ENCODE peak calls at places on chromosomes 12 and 14, in four cellular contexts. J is left lung, D is neural progenitor cell, S is upper lobe of right lung. W is an unnamed sample.

GRCh38 chr12:27015730-27016076 is 1.5 kb upstream of the TM7SF3 start:
- DNase-seq in D (no peak), S (no peak), J (no peak), W (no peak)

GRCh38 chr12:46219892-46220655 is 48.8 kb downstream of the SLC38A1 start:
- DNase-seq in D (no peak), S (no peak), J (no peak), W (no peak)

GRCh38 chr12:108833355-108833733 is 24.0 kb downstream of the SSH1 start:
- DNase-seq in S (no peak), J (no peak), D (no peak), W (no peak)

GRCh38 chr14:20035449-20035848 is 389 bp downstream of the OR4K13 start:
- DNase-seq in J (no peak), D (no peak), S (no peak), W (no peak)

GRCh38 chr12:25301798-25302197 is 51.1 kb upstream of the KRAS start:
- DNase-seq in S (no peak), D (no peak), J (no peak), W (no peak)

GRCh38 chr12:14454098-14454907 is 88.8 kb downstream of the ATF7IP start:
- DNase-seq in S (no peak), J (no peak), D (peak; percentile 76), W (peak; percentile 52)

GRCh38 chr12:4934651-4935050 is 24.9 kb downstream of the KCNA1 start:
- DNase-seq in D (no peak), J (no peak), S (no peak), W (no peak)

GRCh38 chr12:111362687-111363475 is 6.0 kb downstream of the PHETA1 start:
- DNase-seq in D (no peak), S (no peak), J (peak; percentile 80), W (no peak)

GRCh38 chr12:20757-21156 is 45.8 kb upstream of the IQSEC3 start:
- DNase-seq in S (no peak), J (peak; percentile 14), D (no peak), W (no peak)

GRCh38 chr14:78959674-78960264 is 789.6 kb downstream of the NRXN3 start:
- DNase-seq in J (no peak), D (peak; percentile 79), S (peak; percentile 65), W (peak; percentile 73)

GRCh38 chr12:80494836-80495235 is 50.8 kb downstream of the PTPRQ start:
- DNase-seq in D (no peak), S (no peak), J (no peak), W (no peak)

GRCh38 chr12:54352022-54352531 is 12.2 kb downstream of the GPR84 start:
- DNase-seq in S (peak; percentile 84), J (no peak), D (peak; percentile 91), W (peak; percentile 78)

GRCh38 chr12:104671407-104672095 is 214.8 kb downstream of the CHST11 start:
- DNase-seq in J (peak; percentile 89), D (no peak), S (peak; percentile 93), W (no peak)

GRCh38 chr14:53437858-53438257 is 284.7 kb upstream of the DDHD1 start:
- DNase-seq in D (no peak), J (no peak), S (no peak), W (no peak)

GRCh38 chr14:46717211-46717610 is 65.6 kb upstream of the RPL10L start:
- DNase-seq in S (no peak), J (no peak), D (no peak), W (no peak)

DNA sequence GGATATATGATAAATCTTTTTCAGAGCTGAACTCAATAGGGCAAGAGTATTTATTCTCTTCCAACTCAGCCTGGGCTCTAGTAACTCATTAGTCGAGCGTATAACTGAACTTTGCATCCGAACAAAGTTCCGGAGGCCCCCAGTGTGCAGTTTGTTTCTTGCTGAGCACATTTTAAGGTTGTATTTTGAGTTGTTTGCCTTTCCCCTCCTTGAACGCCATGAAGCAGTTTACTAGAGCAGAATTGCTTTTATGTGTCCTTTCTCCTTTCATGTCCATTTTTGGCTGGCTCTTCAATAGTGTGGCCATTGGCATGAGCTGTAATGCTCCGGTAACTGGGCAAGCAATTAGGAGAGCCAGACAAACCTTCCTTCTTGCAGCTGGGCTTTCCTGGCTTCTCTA is 105.3 kb downstream of the WIF1 start:
- DNase-seq in S (no peak), D (no peak), J (no peak), W (no peak)
- H3K27me3 ChIP-seq in S (no peaks in the 10 kb centered on the region), D (no peaks in the 10 kb centered on the region), J (no peaks in the 10 kb centered on the region), W (no peaks in the 10 kb centered on the region)

GRCh38 chr14:85535316-85535715 is 5.4 kb downstream of the FLRT2 start:
- DNase-seq in D (no peak), J (no peak), S (no peak), W (no peak)

GRCh38 chr14:85537526-85537925 is 7.6 kb downstream of the FLRT2 start:
- DNase-seq in J (no peak), S (no peak), D (no peak), W (no peak)

GRCh38 chr14:85536835-85537195 is 6.9 kb downstream of the FLRT2 start:
- DNase-seq in J (no peak), D (no peak), S (no peak), W (no peak)

GRCh38 chr14:85534914-85535313 is 5.0 kb downstream of the FLRT2 start:
- DNase-seq in S (no peak), D (peak; percentile 39), J (no peak), W (peak; percentile 18)

DNA sequence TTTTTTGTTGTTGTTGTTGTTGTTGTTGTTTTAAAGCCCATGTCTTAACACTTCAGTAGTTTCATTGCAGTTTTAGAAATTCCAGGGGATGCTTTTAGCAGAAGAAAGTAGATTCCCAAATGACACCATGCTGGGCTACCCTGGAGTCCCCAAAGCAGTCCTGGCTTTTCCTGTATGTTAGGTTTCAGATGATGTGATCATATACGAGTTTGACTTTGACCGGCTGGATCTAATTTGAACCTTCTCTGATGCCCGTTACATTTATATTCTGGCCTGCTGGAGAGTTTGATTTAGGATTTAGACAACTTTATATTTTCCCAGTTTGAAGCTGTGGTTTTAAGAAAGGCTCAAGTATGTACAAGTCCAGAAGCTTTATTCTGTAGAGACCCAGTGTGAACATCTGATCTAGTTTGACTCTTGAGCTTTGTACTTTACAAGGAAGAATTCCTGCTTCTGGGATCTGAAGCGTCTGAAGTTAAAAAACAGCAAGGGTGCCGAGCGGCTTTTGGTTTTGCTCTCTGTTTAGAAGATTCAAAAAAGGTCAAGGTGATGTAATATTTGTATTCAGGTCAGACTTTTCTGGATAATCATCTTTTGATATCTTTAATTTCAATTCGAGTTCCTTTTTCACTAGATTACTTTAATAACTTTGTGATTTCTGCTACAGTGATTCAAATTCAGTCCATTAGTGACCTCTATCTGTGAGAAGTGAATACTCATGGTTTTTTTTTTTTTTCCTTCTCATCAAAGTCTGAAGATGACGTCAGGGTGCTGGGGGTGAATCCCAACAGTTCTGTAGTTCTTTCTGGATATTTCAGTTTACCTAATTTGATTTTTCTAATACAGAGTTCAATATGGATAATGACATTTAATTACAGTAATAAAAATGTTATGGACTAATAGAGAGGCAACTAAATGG is 6.2 kb downstream of the FLRT2 start:
- DNase-seq in S (no peak), J (no peak), D (peak; percentile 28), W (peak; percentile 25)
- H3K4me3 ChIP-seq in S (peak overlapping the region; percentile 7), J (no peak overlapping the region), D (peak overlapping the region; percentile 74), W (no peak overlapping the region)

DNA sequence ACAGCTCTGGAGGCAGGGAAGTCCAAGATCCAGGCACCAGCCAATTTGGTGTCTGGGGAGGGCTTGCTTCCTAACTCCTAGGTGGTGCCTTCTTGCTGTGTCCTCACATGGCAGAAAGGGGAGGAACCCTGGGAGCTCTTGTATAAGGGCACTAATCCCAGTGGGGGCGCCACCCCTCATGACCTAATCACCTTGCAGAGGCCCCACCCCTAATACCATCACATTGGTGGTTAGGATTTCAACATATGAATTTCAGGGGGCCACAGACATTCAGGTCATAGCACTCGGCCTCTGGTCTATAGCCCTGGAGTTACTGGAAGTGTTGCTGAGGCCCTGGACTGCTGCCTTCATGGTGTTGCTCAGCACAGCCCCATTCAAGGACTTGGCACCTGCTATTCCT is 14.6 kb downstream of the PSMD9 start:
- DNase-seq in D (no peak), J (no peak), S (no peak), W (peak; percentile 31)
- H3K36me3 ChIP-seq in D (no peaks in the 10 kb centered on the region), J (peaks cover 5% of the 10 kb centered on the region), S (peaks cover 98% of the 10 kb centered on the region), W (peaks cover 15% of the 10 kb centered on the region)

GRCh38 chr12:70365648-70366518 is at the start of gene KCNMB4:
- DNase-seq in S (peak; percentile 78), J (peak; percentile 89), D (peak; percentile 95), W (peak; percentile 97)
- H3K27me3 ChIP-seq in S (peaks cover 30% of the 10 kb centered on the region), J (peaks cover 24% of the 10 kb centered on the region), D (peaks cover 44% of the 10 kb centered on the region), W (no peaks in the 10 kb centered on the region)

GRCh38 chr14:99260116-99260515 is 11.9 kb downstream of the BCL11B start:
- DNase-seq in J (no peak), D (no peak), S (no peak), W (no peak)
- H3K4me3 ChIP-seq in J (no peak overlapping the region), D (no peak overlapping the region), S (no peak overlapping the region), W (no peak overlapping the region)